ENCODE peak calls at places on chromosome 1, in ten cellular contexts. H is right cardiac atrium; D is activated naive CD4-positive, alpha-beta T cell treated with anti-CD3 and anti-CD28 coated beads, Interleukin-2, amount 10 ng/mL, durations not matched to agents 7 days and 5 days; O is coronary artery; Q is progenitor cell of endocrine pancreas; P is activated T-helper 1 cell treated with anti-CD3 and anti-CD28 coated beads, Interleukin-2, amount 50 U/mL, for 16 hours; X is NAMALWA; R is lower leg skin; M is OCI-M1; L is pulmonary artery endothelial cell. J is an unnamed sample.

GRCh38 chr1:198699167-198700015 is 60.6 kb downstream of the PTPRC start:
- DNase-seq in H (peak), D (peak), O (no peak), Q (peak), P (peak), X (peak), R (no peak), M (no peak), L (no peak), J (peak)

GRCh38 chr1:180949616-180950000 is 36.9 kb downstream of the KIAA1614 start:
- DNase-seq in H (no peak), D (no peak), O (no peak), Q (no peak), P (no peak), X (no peak), R (no peak), M (no peak), L (no peak), J (no peak)

GRCh38 chr1:220783453-220783852 is 3.3 kb upstream of the MTARC1 start:
- DNase-seq in H (no peak), D (no peak), O (no peak), Q (no peak), P (no peak), X (no peak), R (no peak), M (no peak), L (no peak), J (no peak)

GRCh38 chr1:36349241-36349671 is 25.8 kb upstream of the EVA1B start:
- DNase-seq in H (no peak), D (no peak), O (no peak), Q (no peak), P (no peak), X (peak), R (no peak), M (no peak), L (no peak), J (no peak)

GRCh38 chr1:200837931-200838571 is 34.7 kb upstream of the GPR25 start:
- DNase-seq in H (no peak), D (no peak), O (no peak), Q (no peak), P (no peak), X (peak), R (no peak), M (peak), L (no peak), J (no peak)

GRCh38 chr1:108842525-108843181 is 14.2 kb downstream of the AKNAD1 start:
- DNase-seq in H (no peak), D (no peak), O (no peak), Q (no peak), P (no peak), X (no peak), R (no peak), M (peak), L (no peak), J (no peak)

GRCh38 chr1:205504311-205505075 is at the start of gene CDK18:
- DNase-seq in H (peak), D (peak), O (peak), Q (peak), P (no peak), X (peak), R (peak), M (peak), L (no peak), J (peak)

GRCh38 chr1:162632234-162632666 is at the start of gene DDR2:
- DNase-seq in H (peak), D (no peak), O (no peak), Q (no peak), P (no peak), X (no peak), R (peak), M (no peak), L (no peak), J (no peak)

GRCh38 chr1:93206567-93206954 is 26.0 kb downstream of the CCDC18 start:
- DNase-seq in H (no peak), D (no peak), O (no peak), Q (no peak), P (no peak), X (no peak), R (no peak), M (no peak), L (no peak), J (no peak)

GRCh38 chr1:161910516-161911077 is 113.1 kb downstream of the OLFML2B start:
- DNase-seq in H (no peak), D (no peak), O (no peak), Q (no peak), P (no peak), X (no peak), R (no peak), M (no peak), L (no peak), J (no peak)

GRCh38 chr1:174818951-174819350 is 180.8 kb upstream of the CACYBP start:
- DNase-seq in H (no peak), D (no peak), O (no peak), Q (no peak), P (no peak), X (no peak), R (no peak), M (no peak), L (no peak), J (no peak)

GRCh38 chr1:150006881-150007401 is 3.6 kb downstream of the OTUD7B start:
- DNase-seq in H (no peak), D (no peak), O (no peak), Q (no peak), P (no peak), X (no peak), R (no peak), M (no peak), L (no peak), J (no peak)

GRCh38 chr1:33370286-33370685 is 49.4 kb upstream of the A3GALT2 start:
- DNase-seq in H (no peak), D (no peak), O (no peak), Q (no peak), P (no peak), X (no peak), R (no peak), M (no peak), L (no peak), J (no peak)